ENCODE peak calls at places on chromosome 13, in five cellular contexts. One of them, this sample, is unnamed.

GRCh38 chr13:41284512-41285288 is 21.3 kb upstream of the MTRF1 start:
- DNase-seq in effector memory CD8-positive, alpha-beta T cell: no peak
- DNase-seq in mesenchymal stem cell: no peak
- DNase-seq in erythroblast: no peak
- DNase-seq in AG04450: peak
- DNase-seq in this sample: no peak

GRCh38 chr13:99956473-99957349 is 14.9 kb downstream of the ZIC5 start:
- DNase-seq in effector memory CD8-positive, alpha-beta T cell: no peak
- DNase-seq in mesenchymal stem cell: no peak
- DNase-seq in erythroblast: no peak
- DNase-seq in AG04450: no peak
- DNase-seq in this sample: no peak

GRCh38 chr13:58369941-58370340 is 738.4 kb downstream of the PCDH17 start:
- DNase-seq in effector memory CD8-positive, alpha-beta T cell: no peak
- DNase-seq in mesenchymal stem cell: no peak
- DNase-seq in erythroblast: no peak
- DNase-seq in AG04450: no peak
- DNase-seq in this sample: no peak

GRCh38 chr13:94192576-94192975 is 286.9 kb downstream of the DCT start:
- DNase-seq in effector memory CD8-positive, alpha-beta T cell: no peak
- DNase-seq in mesenchymal stem cell: no peak
- DNase-seq in erythroblast: no peak
- DNase-seq in AG04450: no peak
- DNase-seq in this sample: no peak

GRCh38 chr13:21595546-21595822 is 8.5 kb downstream of the MICU2 start:
- DNase-seq in effector memory CD8-positive, alpha-beta T cell: no peak
- DNase-seq in mesenchymal stem cell: no peak
- DNase-seq in erythroblast: peak
- DNase-seq in AG04450: no peak
- DNase-seq in this sample: no peak

GRCh38 chr13:111874981-111875380 is 192.0 kb upstream of the SOX1 start:
- DNase-seq in effector memory CD8-positive, alpha-beta T cell: no peak
- DNase-seq in mesenchymal stem cell: no peak
- DNase-seq in erythroblast: no peak
- DNase-seq in AG04450: no peak
- DNase-seq in this sample: no peak

GRCh38 chr13:46176756-46177155 is 5.2 kb downstream of the LCP1 start:
- DNase-seq in effector memory CD8-positive, alpha-beta T cell: no peak
- DNase-seq in mesenchymal stem cell: no peak
- DNase-seq in erythroblast: peak
- DNase-seq in AG04450: no peak
- DNase-seq in this sample: no peak

GRCh38 chr13:110705356-110705825 is 525 bp downstream of the CARS2 start:
- DNase-seq in effector memory CD8-positive, alpha-beta T cell: no peak
- DNase-seq in mesenchymal stem cell: no peak
- DNase-seq in erythroblast: no peak
- DNase-seq in AG04450: no peak
- DNase-seq in this sample: no peak

GRCh38 chr13:36431204-36432105 is 840 bp upstream of the CCNA1 start:
- DNase-seq in effector memory CD8-positive, alpha-beta T cell: no peak
- DNase-seq in mesenchymal stem cell: no peak
- DNase-seq in erythroblast: no peak
- DNase-seq in AG04450: no peak
- DNase-seq in this sample: no peak

GRCh38 chr13:80873589-80873988 is 532.7 kb upstream of the SPRY2 start:
- DNase-seq in effector memory CD8-positive, alpha-beta T cell: no peak
- DNase-seq in mesenchymal stem cell: no peak
- DNase-seq in erythroblast: no peak
- DNase-seq in AG04450: no peak
- DNase-seq in this sample: no peak